ENCODE peak calls at places on chromosomes 11 and 22, in five cellular contexts. L is ELF-1; R is activated naive CD8-positive, alpha-beta T cell treated with anti-CD3 and anti-CD28 coated beads, Interleukin-2, amount 50 U/mL, for 24 hours; E is activated T-cell treated with anti-CD3 and anti-CD28 coated beads for 24 hours; I is astrocyte of the spinal cord. A is an unnamed sample.

GRCh38 chr11:72758304-72758689 is 6.1 kb upstream of the ARAP1 start:
- DNase-seq in L (no peak), R (no peak), E (no peak), I (peak), A (no peak)

GRCh38 chr11:130873766-130874165 is 42.5 kb downstream of the SNX19 start:
- DNase-seq in L (no peak), R (no peak), E (no peak), I (peak), A (no peak)

GRCh38 chr11:1330473-1330872 is 21.0 kb upstream of the TOLLIP start:
- DNase-seq in L (no peak), R (no peak), E (peak), I (no peak), A (no peak)

GRCh38 chr11:70049045-70049444 is 29.1 kb upstream of the ANO1 start:
- DNase-seq in L (no peak), R (no peak), E (no peak), I (no peak), A (no peak)

GRCh38 chr11:45285289-45285828 is 782 bp downstream of the SYT13 start:
- DNase-seq in L (no peak), R (no peak), E (no peak), I (no peak), A (peak)

GRCh38 chr11:2944953-2945756 is 15.9 kb upstream of the PHLDA2 start:
- DNase-seq in L (peak), R (peak), E (no peak), I (peak), A (peak)

GRCh38 chr22:49299821-49300231 is 527.8 kb downstream of the BRD1 start:
- DNase-seq in L (no peak), R (no peak), E (no peak), I (no peak), A (no peak)

GRCh38 chr11:124676386-124676785 is 2.7 kb downstream of the SPA17 start:
- DNase-seq in L (no peak), R (no peak), E (no peak), I (no peak), A (no peak)

GRCh38 chr22:27283714-27284113 is 517.8 kb downstream of the MN1 start:
- DNase-seq in L (no peak), R (no peak), E (no peak), I (no peak), A (no peak)

GRCh38 chr11:17760102-17761029 is 25.8 kb downstream of the KCNC1 start:
- DNase-seq in L (peak), R (peak), E (no peak), I (peak), A (peak)

GRCh38 chr22:26559961-26560575 is 29.9 kb downstream of the TPST2 start:
- DNase-seq in L (no peak), R (no peak), E (no peak), I (no peak), A (no peak)

GRCh38 chr11:67634366-67635230 is 4.9 kb upstream of the NUDT8 start:
- DNase-seq in L (no peak), R (no peak), E (no peak), I (no peak), A (peak)

GRCh38 chr11:3906166-3906565 is 50.7 kb downstream of the STIM1 start:
- DNase-seq in L (no peak), R (no peak), E (no peak), I (no peak), A (no peak)

GRCh38 chr22:42947211-42947990 is 67.5 kb downstream of the PACSIN2 start:
- DNase-seq in L (peak), R (no peak), E (no peak), I (no peak), A (no peak)

GRCh38 chr11:104163100-104164027 is 583 bp downstream of the PDGFD start:
- DNase-seq in L (peak), R (no peak), E (no peak), I (peak), A (peak)

A was measured in H7.